ENCODE peak calls at places on chromosomes 6 and 20, in seven cellular contexts. R is SW 1271; H is psoas muscle; C is EL; K is osteoblast; M is ovary; N is activated naive CD8-positive, alpha-beta T cell treated with anti-CD3 and anti-CD28 coated beads, Interleukin-2, amount 50 U/mL, for 24 hours. X is an unnamed sample.

GRCh38 chr6:86943819-86944407 is 6.6 kb downstream of the HTR1E start:
- DNase-seq in R (no peak), H (no peak), C (no peak), K (no peak), M (no peak), N (no peak), X (no peak)

GRCh38 chr6:132445201-132445951 is 44.1 kb upstream of the MOXD1 start:
- DNase-seq in R (peak; percentile 8), H (no peak), C (peak; percentile 94), K (peak; percentile 75), M (no peak), N (no peak), X (no peak)

GRCh38 chr6:154773610-154774089 is 40.4 kb downstream of the SCAF8 start:
- DNase-seq in R (no peak), H (no peak), C (no peak), K (no peak), M (no peak), N (no peak), X (no peak)

GRCh38 chr20:19786311-19786710 is 28.3 kb downstream of the RIN2 start:
- DNase-seq in R (no peak), H (peak; percentile 44), C (peak; percentile 79), K (no peak), M (no peak), N (no peak), X (no peak)

GRCh38 chr6:143405381-143406154 is 44.9 kb downstream of the ADAT2 start:
- DNase-seq in R (no peak), H (no peak), C (peak; percentile 81), K (peak; percentile 83), M (no peak), N (no peak), X (no peak)

GRCh38 chr6:73699656-73700055 is 3.7 kb downstream of the CD109 start:
- DNase-seq in R (no peak), H (no peak), C (no peak), K (no peak), M (no peak), N (no peak), X (no peak)

GRCh38 chr20:51500936-51501335 is 41.6 kb downstream of the NFATC2 start:
- DNase-seq in R (no peak), H (no peak), C (no peak), K (no peak), M (no peak), N (no peak), X (no peak)

GRCh38 chr6:21103626-21104224 is 489.8 kb upstream of the SOX4 start:
- DNase-seq in R (no peak), H (no peak), C (no peak), K (no peak), M (no peak), N (no peak), X (no peak)

GRCh38 chr6:167398214-167399050 is 73.5 kb downstream of the TTLL2 start:
- DNase-seq in R (no peak), H (no peak), C (no peak), K (no peak), M (no peak), N (no peak), X (no peak)

GRCh38 chr6:118889163-118889562 is 4.8 kb upstream of the ASF1A start:
- DNase-seq in R (no peak), H (no peak), C (no peak), K (no peak), M (no peak), N (no peak), X (no peak)

GRCh38 chr6:15508363-15509330 is 154.2 kb downstream of the DTNBP1 start:
- DNase-seq in R (no peak), H (no peak), C (no peak), K (peak; percentile 52), M (peak; percentile 21), N (no peak), X (no peak)

GRCh38 chr6:6865601-6866000 is 242.2 kb upstream of the RREB1 start:
- DNase-seq in R (no peak), H (no peak), C (no peak), K (no peak), M (no peak), N (no peak), X (no peak)

GRCh38 chr20:45545754-45546453 is 1.3 kb downstream of the EPPIN start:
- DNase-seq in R (peak; percentile 22), H (no peak), C (peak; percentile 22), K (peak; percentile 10), M (no peak), N (no peak), X (no peak)

GRCh38 chr20:26167499-26167898 is 470.8 kb upstream of the ZNF337 start:
- DNase-seq in R (no peak), H (no peak), C (peak; percentile 70), K (no peak), M (no peak), N (no peak), X (no peak)

GRCh38 chr6:108437821-108438220 is 122.9 kb upstream of the FOXO3 start:
- DNase-seq in R (no peak), H (no peak), C (no peak), K (no peak), M (no peak), N (no peak), X (no peak)

GRCh38 chr6:159833556-159833955 is 33.5 kb downstream of the PNLDC1 start:
- DNase-seq in R (peak; percentile 9), H (no peak), C (peak; percentile 77), K (peak; percentile 97), M (no peak), N (no peak), X (no peak)

X was measured in Panc1.